ENCODE peak calls at places on chromosome 1, in six cellular contexts. One of them, this sample, is unnamed.

GRCh38 chr1:51799372-51799771 is 79.2 kb downstream of the NRDC start:
- DNase-seq in vagina: no peak
- DNase-seq in transverse colon: no peak
- DNase-seq in breast epithelium: no peak
- DNase-seq in SK-N-SH: no peak
- DNase-seq in stomach: no peak
- DNase-seq in this sample: no peak

GRCh38 chr1:37794372-37795339 is 1.0 kb downstream of the MANEAL start:
- DNase-seq in vagina: no peak
- DNase-seq in transverse colon: no peak
- DNase-seq in breast epithelium: no peak
- DNase-seq in SK-N-SH: peak; percentile 76
- DNase-seq in stomach: no peak
- DNase-seq in this sample: no peak

GRCh38 chr1:243510928-243511327 is 255.1 kb downstream of the SDCCAG8 start:
- DNase-seq in vagina: no peak
- DNase-seq in transverse colon: no peak
- DNase-seq in breast epithelium: no peak
- DNase-seq in SK-N-SH: no peak
- DNase-seq in stomach: no peak
- DNase-seq in this sample: no peak

GRCh38 chr1:34985063-34985770 is at the start of gene TMEM35B:
- DNase-seq in vagina: no peak
- DNase-seq in transverse colon: peak; percentile 78
- DNase-seq in breast epithelium: peak; percentile 61
- DNase-seq in SK-N-SH: peak; percentile 87
- DNase-seq in stomach: peak; percentile 67
- DNase-seq in this sample: no peak

GRCh38 chr1:37474051-37474696 is at the start of gene ZC3H12A:
- DNase-seq in vagina: no peak
- DNase-seq in transverse colon: peak; percentile 96
- DNase-seq in breast epithelium: peak; percentile 93
- DNase-seq in SK-N-SH: peak; percentile 98
- DNase-seq in stomach: peak; percentile 96
- DNase-seq in this sample: peak; percentile 95

GRCh38 chr1:25990702-25991395 is 7.0 kb downstream of the PAFAH2 start:
- DNase-seq in vagina: no peak
- DNase-seq in transverse colon: no peak
- DNase-seq in breast epithelium: no peak
- DNase-seq in SK-N-SH: no peak
- DNase-seq in stomach: no peak
- DNase-seq in this sample: no peak

GRCh38 chr1:153404768-153405167 is 11.6 kb upstream of the S100A7A start:
- DNase-seq in vagina: peak; percentile 82
- DNase-seq in transverse colon: peak; percentile 33
- DNase-seq in breast epithelium: no peak
- DNase-seq in SK-N-SH: peak; percentile 41
- DNase-seq in stomach: peak; percentile 49
- DNase-seq in this sample: peak; percentile 91

GRCh38 chr1:243520831-243521230 is 265.0 kb downstream of the SDCCAG8 start:
- DNase-seq in vagina: no peak
- DNase-seq in transverse colon: no peak
- DNase-seq in breast epithelium: no peak
- DNase-seq in SK-N-SH: no peak
- DNase-seq in stomach: no peak
- DNase-seq in this sample: no peak

GRCh38 chr1:205822397-205822796 is 9.4 kb upstream of the SLC41A1 start:
- DNase-seq in vagina: no peak
- DNase-seq in transverse colon: no peak
- DNase-seq in breast epithelium: no peak
- DNase-seq in SK-N-SH: no peak
- DNase-seq in stomach: no peak
- DNase-seq in this sample: no peak

GRCh38 chr1:240244968-240245628 is 153.4 kb downstream of the FMN2 start:
- DNase-seq in vagina: no peak
- DNase-seq in transverse colon: no peak
- DNase-seq in breast epithelium: no peak
- DNase-seq in SK-N-SH: no peak
- DNase-seq in stomach: no peak
- DNase-seq in this sample: no peak

GRCh38 chr1:54199151-54199764 is 572 bp downstream of the CYB5RL start:
- DNase-seq in vagina: no peak
- DNase-seq in transverse colon: no peak
- DNase-seq in breast epithelium: no peak
- DNase-seq in SK-N-SH: no peak
- DNase-seq in stomach: no peak
- DNase-seq in this sample: no peak

GRCh38 chr1:191350938-191351337 is 807.3 kb upstream of the RGS18 start:
- DNase-seq in vagina: no peak
- DNase-seq in transverse colon: no peak
- DNase-seq in breast epithelium: no peak
- DNase-seq in SK-N-SH: no peak
- DNase-seq in stomach: no peak
- DNase-seq in this sample: no peak

GRCh38 chr1:41874903-41875411 is 43.8 kb downstream of the HIVEP3 start:
- DNase-seq in vagina: no peak
- DNase-seq in transverse colon: no peak
- DNase-seq in breast epithelium: no peak
- DNase-seq in SK-N-SH: no peak
- DNase-seq in stomach: no peak
- DNase-seq in this sample: no peak

GRCh38 chr1:212667223-212668139 is 32.2 kb downstream of the BATF3 start:
- DNase-seq in vagina: peak; percentile 70
- DNase-seq in transverse colon: peak; percentile 41
- DNase-seq in breast epithelium: no peak
- DNase-seq in SK-N-SH: peak; percentile 92
- DNase-seq in stomach: no peak
- DNase-seq in this sample: no peak
- TF ChIP-seq POLR2AphosphoS5 in vagina: peak; percentile 6
- TF ChIP-seq POLR2AphosphoS5 in transverse colon: peak; percentile 65
- TF ChIP-seq POLR2AphosphoS5 in breast epithelium: no peak
- TF ChIP-seq POLR2AphosphoS5 in SK-N-SH: peak; percentile 87
- TF ChIP-seq POLR2AphosphoS5 in stomach: no peak
- TF ChIP-seq POLR2AphosphoS5 in this sample: peak; percentile 56

GRCh38 chr1:29855761-29856160 is 619.4 kb downstream of the PTPRU start:
- DNase-seq in vagina: no peak
- DNase-seq in transverse colon: no peak
- DNase-seq in breast epithelium: no peak
- DNase-seq in SK-N-SH: no peak
- DNase-seq in stomach: no peak
- DNase-seq in this sample: no peak

GRCh38 chr1:29858646-29859045 is 622.3 kb downstream of the PTPRU start:
- DNase-seq in vagina: no peak
- DNase-seq in transverse colon: no peak
- DNase-seq in breast epithelium: no peak
- DNase-seq in SK-N-SH: no peak
- DNase-seq in stomach: no peak
- DNase-seq in this sample: no peak

GRCh38 chr1:29859126-29859525 is 622.8 kb downstream of the PTPRU start:
- DNase-seq in vagina: no peak
- DNase-seq in transverse colon: no peak
- DNase-seq in breast epithelium: no peak
- DNase-seq in SK-N-SH: no peak
- DNase-seq in stomach: no peak
- DNase-seq in this sample: no peak

GRCh38 chr1:29854700-29855276 is 618.5 kb downstream of the PTPRU start:
- DNase-seq in vagina: no peak
- DNase-seq in transverse colon: no peak
- DNase-seq in breast epithelium: no peak
- DNase-seq in SK-N-SH: no peak
- DNase-seq in stomach: no peak
- DNase-seq in this sample: no peak

DNA sequence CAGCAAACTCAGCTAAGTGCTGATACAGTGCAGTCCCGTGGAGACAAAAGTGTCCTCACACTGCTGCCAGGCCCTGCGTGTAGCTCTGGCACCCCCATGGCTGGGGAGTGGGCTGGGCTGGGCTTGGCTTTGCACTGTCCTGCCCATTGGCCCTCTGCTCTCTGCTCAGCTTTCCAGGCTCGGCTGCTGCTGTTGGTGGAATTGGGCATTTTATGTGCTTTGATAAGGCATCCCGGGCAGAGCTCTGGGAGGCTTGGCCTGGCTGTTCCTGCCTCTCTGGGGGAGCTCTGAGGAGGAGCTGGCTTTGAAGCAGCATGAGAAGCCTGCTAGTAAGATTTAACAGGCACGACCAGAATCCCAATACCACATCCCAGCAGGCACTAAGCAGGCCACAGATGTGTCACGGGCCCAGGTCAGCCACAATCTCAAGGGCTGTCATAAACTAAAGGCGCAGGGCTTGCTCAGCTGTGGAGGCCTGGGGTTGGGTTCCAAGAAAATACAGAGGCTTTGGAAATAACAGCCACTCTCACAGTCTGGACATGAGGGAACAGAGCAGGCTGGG is 620.4 kb downstream of the PTPRU start:
- DNase-seq in vagina: no peak
- DNase-seq in transverse colon: no peak
- DNase-seq in breast epithelium: peak; percentile 36
- DNase-seq in SK-N-SH: peak; percentile 32
- DNase-seq in stomach: no peak
- DNase-seq in this sample: no peak
- TF ChIP-seq CTCF in vagina: no peak
- TF ChIP-seq CTCF in transverse colon: no peak
- TF ChIP-seq CTCF in breast epithelium: no peak
- TF ChIP-seq CTCF in SK-N-SH: no peak
- TF ChIP-seq CTCF in stomach: no peak
- TF ChIP-seq CTCF in this sample: no peak

GRCh38 chr1:232820431-232820830 is 15.2 kb downstream of the MAP10 start:
- DNase-seq in vagina: no peak
- DNase-seq in transverse colon: no peak
- DNase-seq in breast epithelium: no peak
- DNase-seq in SK-N-SH: no peak
- DNase-seq in stomach: no peak
- DNase-seq in this sample: no peak

GRCh38 chr1:232826318-232826717 is 21.1 kb downstream of the MAP10 start:
- DNase-seq in vagina: no peak
- DNase-seq in transverse colon: no peak
- DNase-seq in breast epithelium: no peak
- DNase-seq in SK-N-SH: no peak
- DNase-seq in stomach: no peak
- DNase-seq in this sample: no peak

DNA sequence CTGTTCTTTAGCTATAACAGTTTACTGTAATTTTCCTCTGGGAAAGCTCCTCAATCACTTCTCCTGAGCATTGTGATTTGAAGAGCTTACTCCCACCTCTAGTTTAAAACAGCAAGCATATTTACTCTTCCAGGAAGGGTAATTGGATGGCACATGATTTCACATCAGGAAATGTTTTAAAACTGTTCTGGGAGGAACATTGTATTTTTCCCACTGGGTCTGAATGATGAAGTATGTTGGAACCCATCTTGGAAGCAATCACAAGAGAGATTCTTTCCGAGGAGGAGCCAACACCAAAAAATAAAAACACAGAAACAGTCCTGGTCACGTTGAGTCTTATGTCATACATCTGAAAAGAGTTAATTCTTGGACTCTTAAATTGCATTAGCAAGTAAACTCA is 17.3 kb downstream of the MAP10 start:
- DNase-seq in vagina: no peak
- DNase-seq in transverse colon: no peak
- DNase-seq in breast epithelium: no peak
- DNase-seq in SK-N-SH: no peak
- DNase-seq in stomach: no peak
- DNase-seq in this sample: no peak
- TF ChIP-seq POLR2AphosphoS5 in vagina: peak; percentile 43
- TF ChIP-seq POLR2AphosphoS5 in transverse colon: no peak
- TF ChIP-seq POLR2AphosphoS5 in breast epithelium: no peak
- TF ChIP-seq POLR2AphosphoS5 in SK-N-SH: no peak
- TF ChIP-seq POLR2AphosphoS5 in stomach: no peak
- TF ChIP-seq POLR2AphosphoS5 in this sample: no peak

GRCh38 chr1:14656384-14656937 is 58.0 kb downstream of the KAZN start:
- DNase-seq in vagina: no peak
- DNase-seq in transverse colon: no peak
- DNase-seq in breast epithelium: no peak
- DNase-seq in SK-N-SH: no peak
- DNase-seq in stomach: no peak
- DNase-seq in this sample: no peak

GRCh38 chr1:14659913-14660312 is 61.4 kb downstream of the KAZN start:
- DNase-seq in vagina: no peak
- DNase-seq in transverse colon: no peak
- DNase-seq in breast epithelium: no peak
- DNase-seq in SK-N-SH: peak; percentile 61
- DNase-seq in stomach: no peak
- DNase-seq in this sample: no peak

GRCh38 chr1:14660795-14661194 is 62.3 kb downstream of the KAZN start:
- DNase-seq in vagina: no peak
- DNase-seq in transverse colon: no peak
- DNase-seq in breast epithelium: no peak
- DNase-seq in SK-N-SH: no peak
- DNase-seq in stomach: no peak
- DNase-seq in this sample: no peak

GRCh38 chr1:14661220-14661619 is 62.7 kb downstream of the KAZN start:
- DNase-seq in vagina: no peak
- DNase-seq in transverse colon: no peak
- DNase-seq in breast epithelium: no peak
- DNase-seq in SK-N-SH: no peak
- DNase-seq in stomach: no peak
- DNase-seq in this sample: no peak

GRCh38 chr1:14658642-14659041 is 60.2 kb downstream of the KAZN start:
- DNase-seq in vagina: no peak
- DNase-seq in transverse colon: no peak
- DNase-seq in breast epithelium: no peak
- DNase-seq in SK-N-SH: no peak
- DNase-seq in stomach: no peak
- DNase-seq in this sample: no peak
- TF ChIP-seq CTCF in vagina: no peak
- TF ChIP-seq CTCF in transverse colon: no peak
- TF ChIP-seq CTCF in breast epithelium: no peak
- TF ChIP-seq CTCF in SK-N-SH: no peak
- TF ChIP-seq CTCF in stomach: no peak
- TF ChIP-seq CTCF in this sample: no peak

DNA sequence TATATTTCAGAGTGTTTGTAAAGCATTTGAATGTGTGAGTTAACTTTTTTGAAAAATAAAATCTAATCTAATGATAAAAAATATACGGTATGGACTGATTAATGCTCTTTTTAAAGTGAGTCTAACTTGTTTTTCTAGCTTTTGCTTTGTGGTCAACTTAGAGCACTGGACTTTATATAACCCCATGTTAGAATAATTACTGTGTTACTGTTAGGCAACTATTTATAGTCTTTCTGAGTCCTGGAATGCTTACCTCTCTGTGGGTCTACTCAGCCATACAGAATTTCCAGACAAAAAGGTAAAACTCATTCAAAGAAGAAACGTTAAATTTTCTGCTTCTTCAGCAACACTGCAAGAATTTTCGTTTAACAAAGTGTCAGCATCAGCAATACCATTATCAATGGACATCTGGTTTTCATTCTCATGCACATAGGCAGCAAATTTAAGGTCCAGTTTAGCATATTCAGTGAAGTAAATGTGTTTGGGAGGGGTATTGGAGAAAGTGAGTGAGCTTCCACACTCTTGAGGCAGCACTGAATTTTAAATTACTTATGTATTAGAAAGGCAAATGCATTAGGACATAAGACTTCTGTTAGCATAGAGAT is 664.7 kb upstream of the NEGR1 start:
- DNase-seq in vagina: no peak
- DNase-seq in transverse colon: no peak
- DNase-seq in breast epithelium: no peak
- DNase-seq in SK-N-SH: no peak
- DNase-seq in stomach: no peak
- DNase-seq in this sample: no peak
- TF ChIP-seq POLR2AphosphoS5 in vagina: no peak
- TF ChIP-seq POLR2AphosphoS5 in transverse colon: no peak
- TF ChIP-seq POLR2AphosphoS5 in breast epithelium: no peak
- TF ChIP-seq POLR2AphosphoS5 in SK-N-SH: no peak
- TF ChIP-seq POLR2AphosphoS5 in stomach: no peak
- TF ChIP-seq POLR2AphosphoS5 in this sample: no peak

GRCh38 chr1:7460807-7461206 is 310.3 kb upstream of the VAMP3 start:
- DNase-seq in vagina: no peak
- DNase-seq in transverse colon: no peak
- DNase-seq in breast epithelium: no peak
- DNase-seq in SK-N-SH: no peak
- DNase-seq in stomach: no peak
- DNase-seq in this sample: no peak
- TF ChIP-seq CTCF in vagina: no peak
- TF ChIP-seq CTCF in transverse colon: no peak
- TF ChIP-seq CTCF in breast epithelium: no peak
- TF ChIP-seq CTCF in SK-N-SH: no peak
- TF ChIP-seq CTCF in stomach: no peak
- TF ChIP-seq CTCF in this sample: no peak